ENCODE peak calls at places on chromosomes 11 and 22, in ten cellular contexts. R is cerebellar nuclear complex, F is endothelial cell of umbilical vein, E is HS-27A, Z is cardiac septum, S is pulmonary artery endothelial cell, H is iPS-NIHi11, K is Right ventricle myocardium superior, Q is A549, C is kidney epithelial cell. G is an unnamed sample.

GRCh38 chr11:12841946-12842630 is 167.0 kb upstream of the RASSF10 start:
- DNase-seq in C (no peak), S (peak; percentile 59), Z (no peak), R (no peak), K (no peak), E (no peak), Q (no peak), F (peak; percentile 85), H (peak; percentile 31), G (peak; percentile 37)

GRCh38 chr22:26702906-26703830 is 45.8 kb downstream of the MIAT start:
- DNase-seq in S (no peak), F (no peak), Q (no peak), K (no peak), E (no peak), Z (no peak), R (no peak), H (no peak), C (no peak), G (no peak)

GRCh38 chr22:40855104-40855959 is 1.1 kb downstream of the ST13 start:
- DNase-seq in K (no peak), Q (no peak), S (no peak), E (no peak), F (no peak), H (no peak), Z (no peak), C (no peak), R (no peak), G (no peak)

GRCh38 chr11:116709970-116710369 is 62.8 kb downstream of the BUD13 start:
- DNase-seq in R (no peak), Q (no peak), E (no peak), Z (no peak), C (no peak), K (peak; percentile 4), S (no peak), F (no peak), H (no peak), G (no peak)

GRCh38 chr22:27663812-27664211 is 137.7 kb downstream of the MN1 start:
- DNase-seq in S (no peak), H (no peak), C (no peak), Z (no peak), E (no peak), Q (no peak), K (no peak), F (peak; percentile 86), R (no peak), G (no peak)

GRCh38 chr11:75966546-75967287 is 151.7 kb downstream of the UVRAG start:
- DNase-seq in K (no peak), S (peak; percentile 45), Q (peak; percentile 18), F (peak; percentile 83), R (no peak), Z (no peak), C (no peak), E (peak; percentile 81), H (no peak), G (peak; percentile 6)

GRCh38 chr22:50342651-50343540 is at the start of gene PPP6R2:
- DNase-seq in C (no peak), K (peak; percentile 91), F (peak; percentile 44), Z (peak; percentile 94), R (no peak), Q (no peak), S (no peak), H (peak; percentile 95), E (no peak), G (peak; percentile 90)

GRCh38 chr11:75996523-75997272 is 181.7 kb downstream of the UVRAG start:
- DNase-seq in Q (no peak), E (no peak), K (no peak), C (no peak), H (no peak), F (peak; percentile 64), S (no peak), R (no peak), Z (no peak), G (no peak)

GRCh38 chr22:37731804-37732471 is 35.1 kb downstream of the TRIOBP start:
- DNase-seq in R (no peak), Z (no peak), E (no peak), C (no peak), S (no peak), Q (peak; percentile 31), K (no peak), F (no peak), H (no peak), G (peak; percentile 66)

GRCh38 chr22:22408731-22409696 is 99.5 kb downstream of the ZNF280B start:
- DNase-seq in H (peak; percentile 68), F (no peak), K (no peak), S (no peak), R (no peak), E (no peak), Z (no peak), C (no peak), Q (peak; percentile 15), G (peak; percentile 42)

GRCh38 chr22:45308624-45309421 is 911 bp upstream of the FAM118A start:
- DNase-seq in Q (no peak), S (no peak), F (no peak), H (no peak), C (no peak), Z (no peak), K (peak; percentile 54), E (no peak), R (no peak), G (no peak)

GRCh38 chr11:76391039-76391438 is 9.9 kb downstream of the GVQW3 start:
- DNase-seq in H (no peak), E (no peak), F (no peak), K (no peak), S (no peak), R (no peak), Z (no peak), Q (no peak), C (no peak), G (no peak)

GRCh38 chr11:124194696-124195418 is 11.7 kb downstream of the OR10D3 start:
- DNase-seq in S (peak; percentile 45), E (peak; percentile 38), C (peak; percentile 14), H (peak; percentile 57), Q (peak; percentile 18), F (peak; percentile 79), R (no peak), K (no peak), Z (no peak), G (peak; percentile 38)

GRCh38 chr11:8429483-8429882 is 164.5 kb downstream of the STK33 start:
- DNase-seq in K (no peak), H (no peak), Q (no peak), R (no peak), F (no peak), C (no peak), Z (no peak), S (no peak), E (no peak), G (no peak)

GRCh38 chr11:70467196-70468085 is 69.1 kb downstream of the CTTN start:
- DNase-seq in Z (peak; percentile 69), E (peak; percentile 20), Q (peak; percentile 57), S (no peak), R (peak; percentile 20), C (no peak), H (peak; percentile 70), K (peak; percentile 70), F (peak; percentile 51), G (peak; percentile 81)

GRCh38 chr11:67082071-67082791 is 25.6 kb downstream of the RHOD start:
- DNase-seq in K (peak; percentile 45), H (peak; percentile 48), Z (no peak), C (no peak), S (no peak), R (no peak), Q (no peak), F (peak; percentile 30), E (no peak), G (peak; percentile 49)

GRCh38 chr22:46537221-46537945 is at the start of gene CELSR1:
- DNase-seq in K (no peak), Q (peak; percentile 72), R (no peak), F (no peak), E (no peak), Z (no peak), S (no peak), H (peak; percentile 91), C (no peak), G (peak; percentile 79)

GRCh38 chr11:5226732-5227327 is at the start of gene HBB:
- DNase-seq in Z (no peak), H (no peak), Q (no peak), S (no peak), E (no peak), R (no peak), F (no peak), C (no peak), K (no peak), G (no peak)

GRCh38 chr11:131977231-131977630 is 606.8 kb downstream of the NTM start:
- DNase-seq in H (peak; percentile 19), K (no peak), Q (no peak), F (no peak), E (peak; percentile 3), R (no peak), C (peak; percentile 47), Z (no peak), S (no peak), G (no peak)

GRCh38 chr11:12499071-12499470 is 121.7 kb downstream of the PARVA start:
- DNase-seq in Z (no peak), S (no peak), K (no peak), R (no peak), H (no peak), Q (no peak), E (no peak), F (no peak), C (no peak), G (no peak)

GRCh38 chr11:72008728-72009127 is 10.0 kb downstream of the IL18BP start:
- DNase-seq in Q (no peak), H (no peak), Z (no peak), C (no peak), S (no peak), K (no peak), R (no peak), F (no peak), E (no peak), G (no peak)

GRCh38 chr11:19827399-19828135 is 114.9 kb downstream of the NAV2 start:
- DNase-seq in E (no peak), F (no peak), H (peak; percentile 61), K (no peak), R (no peak), C (no peak), Q (no peak), S (no peak), Z (no peak), G (no peak)

GRCh38 chr22:30079952-30080533 is at the start of gene HORMAD2:
- DNase-seq in Z (no peak), E (no peak), C (peak; percentile 7), R (no peak), Q (no peak), H (peak; percentile 94), K (peak; percentile 48), S (no peak), F (peak; percentile 22), G (no peak)

GRCh38 chr11:77967753-77968152 is 26.7 kb downstream of the INTS4 start:
- DNase-seq in E (no peak), Q (no peak), C (no peak), R (no peak), S (no peak), H (no peak), F (no peak), Z (no peak), K (no peak), G (no peak)

G was measured in Calu3.